ENCODE peak calls at places on chromosomes 13 and 19, in five cellular contexts. K is A549, H is ovary, D is sigmoid colon, Y is stomach. M is an unnamed sample.
A peak's percentile ranks its signal among the peaks of the same experiment; 100 is the strongest.

GRCh38 chr13:32272021-32272695 is 43.0 kb downstream of the ZAR1L start:
- DNase-seq in K (no peak), H (no peak), D (no peak), Y (no peak), M (no peak)

GRCh38 chr19:8640402-8641004 is 10.1 kb downstream of the NFILZ start:
- DNase-seq in K (peak; percentile 76), H (no peak), D (peak; percentile 80), Y (peak; percentile 34), M (peak; percentile 36)

GRCh38 chr19:16036397-16036925 is 39.8 kb upstream of the TPM4 start:
- DNase-seq in K (no peak), H (no peak), D (peak; percentile 32), Y (no peak), M (no peak)

GRCh38 chr13:20053891-20054290 is 95.4 kb downstream of the ZMYM2 start:
- DNase-seq in K (no peak), H (no peak), D (no peak), Y (no peak), M (no peak)

GRCh38 chr19:47045867-47046470 is 2.5 kb downstream of the TMEM160 start:
- DNase-seq in K (no peak), H (no peak), D (no peak), Y (no peak), M (no peak)

GRCh38 chr13:95197548-95197947 is 103.7 kb downstream of the ABCC4 start:
- DNase-seq in K (no peak), H (no peak), D (no peak), Y (no peak), M (no peak)

GRCh38 chr13:26377038-26377437 is 123.1 kb downstream of the CDK8 start:
- DNase-seq in K (peak; percentile 1), H (no peak), D (no peak), Y (no peak), M (no peak)

GRCh38 chr13:31485183-31485582 is 254.1 kb upstream of the RXFP2 start:
- DNase-seq in K (no peak), H (no peak), D (no peak), Y (no peak), M (no peak)

GRCh38 chr19:19134687-19135158 is 3.6 kb downstream of the TMEM161A start:
- DNase-seq in K (no peak), H (no peak), D (no peak), Y (peak; percentile 55), M (no peak)

GRCh38 chr19:14563590-14563926 is 8.3 kb downstream of the NDUFB7 start:
- DNase-seq in K (no peak), H (no peak), D (no peak), Y (no peak), M (no peak)

GRCh38 chr13:42812311-42812710 is 30.9 kb downstream of the FAM216B start:
- DNase-seq in K (no peak), H (no peak), D (no peak), Y (no peak), M (no peak)

GRCh38 chr19:37817180-37817911 is 38.0 kb upstream of the ZNF573 start:
- DNase-seq in K (no peak), H (peak; percentile 90), D (peak; percentile 90), Y (peak; percentile 33), M (peak; percentile 66)

GRCh38 chr19:34295103-34295502 is 40.7 kb downstream of the GARRE1 start:
- DNase-seq in K (no peak), H (no peak), D (no peak), Y (no peak), M (no peak)

GRCh38 chr19:17419491-17420266 is at the start of gene MVB12A:
- DNase-seq in K (peak; percentile 86), H (peak; percentile 98), D (peak; percentile 99), Y (peak; percentile 97), M (peak; percentile 97)

GRCh38 chr13:40433577-40433976 is 232.9 kb downstream of the FOXO1 start:
- DNase-seq in K (no peak), H (no peak), D (no peak), Y (no peak), M (peak; percentile 56)

GRCh38 chr19:40613669-40614594 is 12.8 kb downstream of the LTBP4 start:
- DNase-seq in K (peak; percentile 72), H (peak; percentile 88), D (peak; percentile 95), Y (peak; percentile 83), M (peak; percentile 91)

GRCh38 chr13:110869805-110870706 is 44.8 kb downstream of the ANKRD10 start:
- DNase-seq in K (peak; percentile 90), H (peak; percentile 79), D (peak; percentile 96), Y (peak; percentile 79), M (peak; percentile 74)

GRCh38 chr19:13985771-13986347 is 20.3 kb downstream of the RFX1 start:
- DNase-seq in K (no peak), H (no peak), D (no peak), Y (no peak), M (no peak)

GRCh38 chr19:53868892-53869804 is 1.5 kb downstream of the MYADM start:
- DNase-seq in K (peak; percentile 95), H (peak; percentile 97), D (peak; percentile 97), Y (peak; percentile 90), M (peak; percentile 93)

GRCh38 chr19:37217533-37217854 is 520 bp upstream of the ZNF383 start:
- DNase-seq in K (no peak), H (no peak), D (no peak), Y (no peak), M (no peak)

GRCh38 chr13:84132491-84132890 is 250.2 kb upstream of the SLITRK1 start:
- DNase-seq in K (no peak), H (no peak), D (no peak), Y (no peak), M (no peak)

GRCh38 chr13:98173431-98173921 is 3.6 kb downstream of the RNF113B start:
- DNase-seq in K (no peak), H (peak; percentile 59), D (peak; percentile 70), Y (no peak), M (peak; percentile 15)

GRCh38 chr19:17351815-17352435 is 14.6 kb downstream of the GTPBP3 start:
- DNase-seq in K (no peak), H (no peak), D (no peak), Y (no peak), M (no peak)

GRCh38 chr13:95564091-95564490 is 11.6 kb downstream of the CLDN10 start:
- DNase-seq in K (no peak), H (no peak), D (no peak), Y (no peak), M (no peak)

GRCh38 chr19:14959263-14959662 is 18.0 kb downstream of the OR7C2 start:
- DNase-seq in K (no peak), H (no peak), D (no peak), Y (no peak), M (no peak)

GRCh38 chr13:46622918-46623256 is 69.9 kb downstream of the LRCH1 start:
- DNase-seq in K (no peak), H (peak; percentile 57), D (peak; percentile 91), Y (no peak), M (peak; percentile 41)

GRCh38 chr13:102724923-102725322 is 30.1 kb upstream of the METTL21C start:
- DNase-seq in K (peak; percentile 17), H (no peak), D (no peak), Y (no peak), M (no peak)

GRCh38 chr19:53519431-53519830 is 18.5 kb upstream of the ZNF331 start:
- DNase-seq in K (no peak), H (peak; percentile 89), D (peak; percentile 73), Y (no peak), M (no peak)

GRCh38 chr19:3186377-3186688 is 603 bp downstream of the NCLN start:
- DNase-seq in K (no peak), H (peak; percentile 62), D (no peak), Y (no peak), M (no peak)

GRCh38 chr13:96020155-96020575 is 33.0 kb downstream of the UGGT2 start:
- DNase-seq in K (peak; percentile 31), H (no peak), D (no peak), Y (peak; percentile 49), M (peak; percentile 30)

GRCh38 chr19:1012334-1012733 is 8.6 kb downstream of the TMEM259 start:
- DNase-seq in K (no peak), H (no peak), D (no peak), Y (no peak), M (no peak)

DNA sequence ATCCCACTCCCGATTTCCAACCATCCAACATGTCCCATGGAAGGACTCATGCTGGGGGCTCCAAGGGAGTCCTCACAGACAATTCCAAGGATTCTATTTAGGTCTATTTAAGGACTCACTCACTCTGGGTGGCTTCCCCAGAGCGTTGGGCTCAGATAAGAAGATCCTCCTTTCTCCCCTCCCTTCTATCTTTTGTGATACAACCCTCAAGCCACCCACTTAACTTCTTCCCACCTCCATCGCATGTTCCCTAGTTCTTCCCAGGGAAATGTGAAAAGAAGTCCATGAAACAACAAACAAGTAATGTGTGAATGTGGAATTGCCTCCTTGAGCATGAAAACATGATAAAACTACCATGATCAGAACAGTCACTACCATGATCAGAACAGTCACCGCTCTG is 29.4 kb downstream of the INSR start:
- DNase-seq in K (no peak), H (no peak), D (no peak), Y (no peak), M (no peak)
- H3K27ac ChIP-seq in K (no peak overlapping the region), H (no peak overlapping the region), D (peak overlapping the region; percentile 71), Y (no peak overlapping the region), M (no peak overlapping the region)

GRCh38 chr19:4976412-4977298 is 7.7 kb downstream of the KDM4B start:
- DNase-seq in K (peak; percentile 62), H (peak; percentile 90), D (peak; percentile 98), Y (peak; percentile 53), M (peak; percentile 66)
- TF ChIP-seq CTCF in K (peak; percentile 12), H (peak; percentile 67), D (no peak), Y (no peak), M (peak; percentile 37)

GRCh38 chr19:49677901-49678674 is 1.0 kb downstream of the PRMT1 start:
- DNase-seq in K (peak; percentile 91), H (peak; percentile 83), D (peak; percentile 82), Y (peak; percentile 68), M (peak; percentile 78)
- TF ChIP-seq EP300 in K (no peak), H (no peak), D (no peak), Y (no peak), M (no peak)

GRCh38 chr13:48790996-48791395 is 137.3 kb downstream of the CYSLTR2 start:
- DNase-seq in K (no peak), H (no peak), D (no peak), Y (no peak), M (no peak)
- H3K27ac ChIP-seq in K (peak overlapping the region; percentile 71), H (no peak overlapping the region), D (no peak overlapping the region), Y (no peak overlapping the region), M (no peak overlapping the region)

GRCh38 chr13:75465236-75465635 is 16.7 kb downstream of the TBC1D4 start:
- DNase-seq in K (no peak), H (no peak), D (no peak), Y (no peak), M (no peak)
- TF ChIP-seq CTCF in K (no peak), H (no peak), D (no peak), Y (no peak), M (no peak)

DNA sequence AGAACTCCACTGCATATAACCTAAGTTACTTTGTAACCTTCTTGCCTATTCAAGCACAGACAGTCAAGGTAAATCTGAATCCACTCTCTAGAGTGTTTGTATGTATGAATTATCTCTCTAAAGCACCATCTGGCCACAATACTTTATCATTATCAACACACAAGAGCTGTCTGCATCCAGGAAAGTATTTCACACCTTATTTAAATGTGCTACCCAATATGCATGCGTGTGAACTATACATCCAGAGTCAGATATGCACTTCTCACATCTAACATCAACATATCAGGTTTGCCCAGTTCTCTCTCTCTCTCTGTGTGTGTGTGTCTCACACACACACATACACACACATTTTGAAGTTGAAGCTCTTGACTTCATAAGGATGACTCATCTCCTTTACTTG is 697.5 kb upstream of the PCDH20 start:
- DNase-seq in K (no peak), H (no peak), D (no peak), Y (no peak), M (no peak)
- TF ChIP-seq EP300 in K (no peak), H (no peak), D (no peak), Y (no peak), M (no peak)

M was measured in transverse colon.